ENCODE peak calls at places on chromosomes 4 and X, in five cellular contexts. O is K562, S is fibroblast of lung, A is mammary epithelial cell, F is HCT116. V is an unnamed sample.

GRCh38 chrX:56745019-56745418 is 16.0 kb downstream of the NBDY start:
- DNase-seq in O (no peak), S (peak; percentile 78), A (peak; percentile 76), F (peak; percentile 50), V (no peak)

GRCh38 chr4:69092190-69092589 is 4.1 kb upstream of the UGT2B7 start:
- DNase-seq in O (no peak), S (peak; percentile 4), A (peak; percentile 66), F (no peak), V (no peak)

GRCh38 chrX:16963216-16963615 is 16.8 kb downstream of the REPS2 start:
- DNase-seq in O (no peak), S (no peak), A (peak; percentile 51), F (no peak), V (no peak)

GRCh38 chrX:130055103-130055502 is 55.2 kb downstream of the ELF4 start:
- DNase-seq in O (no peak), S (peak; percentile 55), A (no peak), F (no peak), V (no peak)

GRCh38 chr4:7808752-7809151 is 130.9 kb downstream of the AFAP1 start:
- DNase-seq in O (no peak), S (peak; percentile 82), A (peak; percentile 70), F (no peak), V (no peak)

GRCh38 chrX:46758163-46758955 is 559 bp downstream of the SLC9A7 start:
- DNase-seq in O (no peak), S (peak; percentile 5), A (peak; percentile 22), F (no peak), V (peak; percentile 52)

GRCh38 chr4:147772459-147772969 is 40.6 kb downstream of the ARHGAP10 start:
- DNase-seq in O (no peak), S (peak; percentile 67), A (peak; percentile 86), F (no peak), V (no peak)

GRCh38 chrX:12701625-12702024 is 89.6 kb upstream of the PRPS2 start:
- DNase-seq in O (peak; percentile 60), S (peak; percentile 57), A (peak; percentile 69), F (peak; percentile 62), V (peak; percentile 64)

GRCh38 chrX:10135561-10136399 is 21.0 kb upstream of the CLCN4 start:
- DNase-seq in O (no peak), S (no peak), A (no peak), F (no peak), V (no peak)

GRCh38 chrX:319579-320125 is 1.1 kb upstream of the GTPBP6 start:
- DNase-seq in O (no peak), S (no peak), A (no peak), F (no peak), V (no peak)

GRCh38 chrX:143632625-143633387 is 3.1 kb downstream of the SLITRK4 start:
- DNase-seq in O (no peak), S (peak; percentile 37), A (no peak), F (no peak), V (no peak)

GRCh38 chrX:36898301-36898700 is 109.9 kb upstream of the FAM47C start:
- DNase-seq in O (no peak), S (peak; percentile 0), A (peak; percentile 2), F (no peak), V (peak; percentile 7)

GRCh38 chr4:127809173-127809800 is 27.2 kb downstream of the HSPA4L start:
- DNase-seq in O (no peak), S (peak; percentile 47), A (no peak), F (no peak), V (no peak)

GRCh38 chrX:42519666-42520231 is 258.2 kb downstream of the PPP1R2C start:
- DNase-seq in O (peak; percentile 4), S (peak; percentile 47), A (peak; percentile 51), F (no peak), V (no peak)

GRCh38 chr4:80840396-80840795 is 190.1 kb upstream of the BMP3 start:
- DNase-seq in O (no peak), S (no peak), A (no peak), F (no peak), V (no peak)

GRCh38 chrX:134725103-134725690 is 66.9 kb upstream of the PLAC1 start:
- DNase-seq in O (no peak), S (no peak), A (no peak), F (no peak), V (no peak)

GRCh38 chr4:13323916-13324315 is 160.2 kb downstream of the RAB28 start:
- DNase-seq in O (no peak), S (no peak), A (no peak), F (no peak), V (no peak)

GRCh38 chrX:112147206-112147605 is 64.6 kb upstream of the TRPC5 start:
- DNase-seq in O (peak; percentile 7), S (no peak), A (no peak), F (no peak), V (peak; percentile 2)

GRCh38 chrX:7263961-7264360 is 116.0 kb upstream of the PUDP start:
- DNase-seq in O (no peak), S (no peak), A (peak; percentile 43), F (no peak), V (no peak)

GRCh38 chrX:16222123-16222522 is 54.8 kb downstream of the MAGEB17 start:
- DNase-seq in O (no peak), S (no peak), A (no peak), F (no peak), V (no peak)

GRCh38 chrX:53312946-53313745 is 31.8 kb upstream of the IQSEC2 start:
- DNase-seq in O (peak; percentile 62), S (peak; percentile 52), A (peak; percentile 44), F (peak; percentile 10), V (peak; percentile 62)

GRCh38 chr4:147683172-147683571 is 791 bp downstream of the PRMT9 start:
- DNase-seq in O (no peak), S (peak; percentile 47), A (peak; percentile 16), F (no peak), V (peak; percentile 30)

GRCh38 chrX:10387011-10387410 is 230.2 kb downstream of the CLCN4 start:
- DNase-seq in O (no peak), S (peak; percentile 37), A (peak; percentile 55), F (no peak), V (no peak)

GRCh38 chrX:134377537-134377936 is 82.4 kb upstream of the HPRT1 start:
- DNase-seq in O (no peak), S (peak; percentile 65), A (peak; percentile 32), F (no peak), V (peak; percentile 68)

GRCh38 chrX:41384041-41384705 is 50.2 kb downstream of the DDX3X start:
- DNase-seq in O (peak; percentile 53), S (peak; percentile 92), A (peak; percentile 65), F (peak; percentile 51), V (peak; percentile 8)

GRCh38 chrX:43141885-43142284 is 363.9 kb upstream of the PPP1R2C start:
- DNase-seq in O (no peak), S (no peak), A (no peak), F (no peak), V (no peak)

GRCh38 chrX:48890296-48890925 is 7.2 kb downstream of the TIMM17B start:
- DNase-seq in O (no peak), S (no peak), A (no peak), F (no peak), V (no peak)

GRCh38 chr4:53688186-53688790 is 97.0 kb upstream of the LNX1 start:
- DNase-seq in O (no peak), S (peak; percentile 98), A (peak; percentile 97), F (no peak), V (no peak)

GRCh38 chrX:71493111-71493613 is 39.7 kb upstream of the OGT start:
- DNase-seq in O (no peak), S (peak; percentile 69), A (no peak), F (no peak), V (no peak)

GRCh38 chr4:139764192-139764591 is 98.6 kb downstream of the MGST2 start:
- DNase-seq in O (no peak), S (no peak), A (no peak), F (no peak), V (no peak)

GRCh38 chr4:39947963-39948362 is 29.7 kb downstream of the PDS5A start:
- DNase-seq in O (no peak), S (no peak), A (no peak), F (no peak), V (no peak)

GRCh38 chr4:48450740-48451139 is 32.4 kb upstream of the SLC10A4 start:
- DNase-seq in O (no peak), S (no peak), A (no peak), F (no peak), V (no peak)

DNA sequence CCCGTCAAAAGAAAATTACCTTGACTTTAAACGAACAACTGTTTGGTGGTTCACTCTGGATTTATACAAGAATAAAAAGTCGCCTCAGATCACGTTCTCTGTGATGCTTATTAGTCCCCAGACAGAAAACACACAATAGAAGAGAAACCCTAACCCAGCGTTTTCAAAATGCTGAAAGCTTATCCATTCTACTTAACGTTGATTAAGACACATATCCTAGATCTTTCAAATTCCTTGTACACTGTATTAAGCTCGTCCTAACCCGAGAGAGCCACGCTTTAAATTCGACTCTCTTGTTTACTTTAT is 786 bp upstream of the PITX2 start:
- DNase-seq in O (no peak), S (no peak), A (no peak), F (no peak), V (no peak)
- H2AFZ ChIP-seq in O (no peak overlapping the region), S (no peak overlapping the region), A (no peak overlapping the region), F (peak overlapping the region; percentile 97), V (peak overlapping the region; percentile 74)

GRCh38 chr4:72286185-72286584 is 254.4 kb downstream of the NPFFR2 start:
- DNase-seq in O (no peak), S (peak; percentile 45), A (peak; percentile 11), F (no peak), V (no peak)
- H2AFZ ChIP-seq in O (no peak overlapping the region), S (no peak overlapping the region), A (no peak overlapping the region), F (no peak overlapping the region), V (no peak overlapping the region)

GRCh38 chrX:98548550-98548949 is 1664.8 kb downstream of the RPA4 start:
- DNase-seq in O (no peak), S (no peak), A (no peak), F (no peak), V (no peak)
- H2AFZ ChIP-seq in O (no peak overlapping the region), S (no peak overlapping the region), A (no peak overlapping the region), F (no peak overlapping the region), V (no peak overlapping the region)

GRCh38 chr4:22237155-22237751 is 278.6 kb downstream of the ADGRA3 start:
- DNase-seq in O (peak; percentile 24), S (peak; percentile 4), A (no peak), F (peak; percentile 29), V (no peak)
- H2AFZ ChIP-seq in O (no peak overlapping the region), S (no peak overlapping the region), A (no peak overlapping the region), F (no peak overlapping the region), V (no peak overlapping the region)

GRCh38 chr4:35500812-35501211 is 743.5 kb downstream of the ARAP2 start:
- DNase-seq in O (no peak), S (no peak), A (peak; percentile 8), F (no peak), V (no peak)
- H2AFZ ChIP-seq in O (no peak overlapping the region), S (no peak overlapping the region), A (peak overlapping the region; percentile 4), F (no peak overlapping the region), V (no peak overlapping the region)

DNA sequence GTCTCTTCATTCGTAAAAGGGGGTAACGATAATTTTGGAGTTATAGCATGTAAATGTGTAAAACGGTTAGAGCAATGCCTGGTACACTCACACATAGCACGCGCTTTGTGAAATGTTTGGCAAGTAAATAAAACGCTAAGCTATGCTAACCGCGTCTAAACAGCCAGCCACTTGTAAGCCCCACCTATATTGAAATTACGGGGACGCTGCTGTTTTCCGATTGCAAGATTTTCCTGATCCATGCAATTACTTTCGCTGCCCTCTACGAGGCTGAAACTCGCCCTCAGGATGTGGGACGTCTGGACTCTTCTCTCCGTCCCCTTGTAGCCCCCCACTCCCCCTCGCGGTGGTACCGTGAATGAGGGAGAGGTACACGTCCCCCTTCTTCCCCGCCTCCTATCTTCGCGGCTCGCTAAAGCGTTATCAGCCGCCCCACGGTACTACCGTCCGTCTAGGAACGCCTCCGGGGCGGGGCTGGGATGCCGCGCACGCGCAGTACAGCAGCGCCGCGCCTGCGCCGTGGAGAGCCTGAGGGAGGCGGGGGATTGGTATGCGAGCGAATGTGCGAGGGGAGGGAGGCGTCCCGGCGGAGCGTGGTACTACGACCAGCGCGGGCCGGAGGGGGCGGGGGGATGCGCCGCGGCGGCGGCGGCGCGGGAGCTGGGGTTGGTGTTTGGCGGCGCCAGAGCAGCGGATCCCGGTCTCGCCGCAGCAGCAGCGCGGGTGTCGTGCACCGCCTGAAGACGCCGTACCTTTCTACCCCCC is at the start of gene STIM2:
- DNase-seq in O (peak; percentile 92), S (peak; percentile 96), A (peak; percentile 97), F (peak; percentile 93), V (peak; percentile 98)
- H2AFZ ChIP-seq in O (peak within 1 kb of the TSS; percentile 90), S (peak within 1 kb of the TSS; percentile 38), A (peak within 1 kb of the TSS; percentile 96), F (peak within 1 kb of the TSS; percentile 66), V (no peak within 1 kb of the TSS)